ENCODE peak calls at places on chromosomes 16 and 17, in five cellular contexts. M, F, G, A and N are unnamed samples.

GRCh38 chr17:58969156-58969555 is 137.5 kb downstream of the TRIM37 start:
- DNase-seq in M (peak), F (no peak), G (no peak), A (no peak), N (no peak)

GRCh38 chr17:79046501-79047280 is 22.7 kb downstream of the C1QTNF1 start:
- DNase-seq in M (no peak), F (no peak), G (peak), A (no peak), N (no peak)

GRCh38 chr17:35244345-35245195 is 1.7 kb downstream of the SLFN5 start:
- DNase-seq in M (peak), F (peak), G (peak), A (no peak), N (peak)

GRCh38 chr17:43912635-43913304 is 5.4 kb upstream of the MPP2 start:
- DNase-seq in M (no peak), F (no peak), G (no peak), A (no peak), N (no peak)

GRCh38 chr17:50420419-50421112 is 5.5 kb upstream of the ACSF2 start:
- DNase-seq in M (no peak), F (no peak), G (no peak), A (no peak), N (no peak)

GRCh38 chr17:35811759-35812158 is 2.5 kb downstream of the TAF15 start:
- DNase-seq in M (no peak), F (no peak), G (no peak), A (no peak), N (no peak)

GRCh38 chr16:55982597-55982996 is 107.4 kb upstream of the CES5A start:
- DNase-seq in M (no peak), F (no peak), G (no peak), A (no peak), N (no peak)

GRCh38 chr16:89193021-89193575 is 7.2 kb downstream of the SLC22A31 start:
- DNase-seq in M (peak), F (peak), G (no peak), A (no peak), N (peak)

GRCh38 chr17:51461578-51462004 is 201.2 kb downstream of the UTP18 start:
- DNase-seq in M (peak), F (peak), G (peak), A (no peak), N (peak)

DNA sequence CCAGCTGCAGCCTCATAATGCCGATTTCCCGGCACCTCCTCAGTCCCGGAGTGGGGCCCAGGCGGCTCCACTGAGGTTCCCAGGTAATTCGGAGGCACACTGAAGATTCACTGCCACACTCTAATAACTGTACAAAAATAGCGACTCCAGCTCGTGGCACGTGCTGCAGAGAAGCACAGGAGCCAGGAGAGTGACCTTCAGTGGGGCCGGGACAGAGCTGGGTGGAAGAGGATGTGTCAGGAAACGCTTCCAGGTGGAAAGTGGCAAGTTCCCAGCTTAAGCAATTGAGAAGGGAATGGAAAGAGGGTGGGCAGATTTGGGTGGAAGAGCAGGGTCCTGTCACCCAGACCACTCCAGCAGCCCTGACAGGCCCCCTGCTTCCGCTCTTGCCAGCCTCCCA is 3.1 kb upstream of the TRAP1 start:
- DNase-seq in M (no peak), F (no peak), G (no peak), A (no peak), N (no peak)
- TF ChIP-seq CTCF in M (no peak), F (no peak), G (no peak), A (no peak), N (no peak)

GRCh38 chr17:11598274-11599221 is at the start of gene DNAH9:
- DNase-seq in M (peak), F (peak), G (peak), A (peak), N (peak)
- TF ChIP-seq POLR2A in M (peak), F (peak), G (no peak), A (no peak), N (no peak)

GRCh38 chr16:87465306-87465705 is 27.5 kb downstream of the ZCCHC14 start:
- DNase-seq in M (peak), F (peak), G (peak), A (peak), N (peak)
- H3K4me3 ChIP-seq in M (no peak), F (no peak), G (no peak), A (no peak), N (no peak)

GRCh38 chr16:57648125-57648524 is 19.7 kb downstream of the ADGRG1 start:
- DNase-seq in M (no peak), F (no peak), G (no peak), A (no peak), N (no peak)

GRCh38 chr16:57647136-57647875 is 18.9 kb downstream of the ADGRG1 start:
- DNase-seq in M (no peak), F (no peak), G (no peak), A (no peak), N (no peak)

GRCh38 chr16:57648590-57649442 is 19.3 kb upstream of the ADGRG3 start:
- DNase-seq in M (peak), F (peak), G (peak), A (peak), N (peak)

GRCh38 chr16:57649846-57650245 is 18.3 kb upstream of the ADGRG3 start:
- DNase-seq in M (no peak), F (no peak), G (no peak), A (no peak), N (no peak)

DNA sequence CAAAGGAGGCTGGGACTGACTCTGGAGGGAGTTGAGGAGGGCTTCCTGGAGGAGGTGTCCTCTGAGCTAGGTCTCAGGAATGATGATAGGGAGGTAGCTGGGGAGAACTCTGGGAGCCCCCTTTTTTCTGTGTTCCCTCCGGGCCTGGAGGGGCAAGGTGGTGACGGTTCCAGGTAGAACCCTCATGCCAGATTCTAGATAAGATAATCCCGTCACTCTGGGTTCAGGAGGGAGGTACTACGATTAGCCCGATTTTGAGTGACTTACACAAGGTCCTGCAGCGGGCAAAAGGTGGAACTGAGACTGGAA is 18.7 kb upstream of the ADGRG3 start:
- DNase-seq in M (no peak), F (no peak), G (no peak), A (no peak), N (no peak)
- TF ChIP-seq CTCF in M (no peak), F (no peak), G (no peak), A (no peak), N (no peak)

DNA sequence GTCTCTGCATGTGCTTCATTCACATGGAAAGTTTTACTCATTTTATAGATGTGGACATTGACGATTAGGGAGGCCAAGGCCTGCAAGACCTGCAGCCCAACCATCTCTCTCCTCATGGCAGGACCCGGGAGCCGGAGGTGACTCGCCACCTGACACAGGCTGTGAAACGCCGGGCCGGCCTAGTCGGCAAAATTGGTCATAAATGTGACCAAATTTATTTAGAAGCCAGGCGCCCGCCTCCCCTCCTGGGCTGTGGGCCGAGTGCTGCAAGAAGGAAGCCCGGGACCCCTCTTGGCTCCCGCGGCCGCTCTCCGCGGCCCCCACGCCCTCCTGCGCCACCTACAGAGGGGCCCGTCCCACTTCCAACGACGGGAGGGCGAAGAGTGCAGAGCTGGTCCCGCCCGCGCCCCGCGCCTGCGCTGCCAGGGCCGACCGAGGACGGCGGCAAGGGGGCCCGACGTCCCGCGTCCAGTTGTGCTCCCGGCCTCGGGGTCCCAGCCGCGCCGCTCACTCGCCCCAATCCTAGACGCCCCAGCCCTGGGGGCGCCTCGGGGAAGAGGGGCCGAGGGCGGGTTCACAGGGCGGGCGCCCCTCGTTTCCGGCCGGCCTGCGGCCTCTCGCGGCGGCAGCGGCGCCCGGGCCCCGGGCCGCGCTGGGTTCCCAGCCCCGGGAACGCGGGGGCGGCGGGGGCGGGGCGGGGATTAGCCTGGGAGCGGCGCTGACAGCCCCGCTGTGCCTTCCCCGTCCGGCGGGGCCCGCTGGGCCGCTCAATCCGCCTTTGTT is 47.5 kb downstream of the WNT3 start:
- DNase-seq in M (no peak), F (no peak), G (no peak), A (no peak), N (peak)
- TF ChIP-seq POLR2A in M (peak), F (no peak), G (no peak), A (no peak), N (no peak)

GRCh38 chr16:4372315-4372577 is 598 bp downstream of the VASN start:
- DNase-seq in M (no peak), F (no peak), G (no peak), A (no peak), N (no peak)

GRCh38 chr16:4375717-4376116 is 4.1 kb downstream of the VASN start:
- DNase-seq in M (no peak), F (no peak), G (no peak), A (no peak), N (no peak)

GRCh38 chr16:4373356-4373908 is 1.8 kb downstream of the VASN start:
- DNase-seq in M (no peak), F (no peak), G (no peak), A (no peak), N (no peak)

GRCh38 chr16:4372578-4373355 is 1.1 kb downstream of the VASN start:
- DNase-seq in M (peak), F (no peak), G (peak), A (no peak), N (peak)

GRCh38 chr16:4373909-4374742 is 2.5 kb downstream of the VASN start:
- DNase-seq in M (peak), F (no peak), G (peak), A (no peak), N (peak)
- H3K4me3 ChIP-seq in M (no peak), F (no peak), G (peak), A (peak), N (peak)

GRCh38 chr17:65027305-65027704 is 29.2 kb downstream of the GNA13 start:
- DNase-seq in M (no peak), F (no peak), G (no peak), A (no peak), N (no peak)
- TF ChIP-seq CTCF in M (no peak), F (peak), G (no peak), A (no peak), N (no peak)

DNA sequence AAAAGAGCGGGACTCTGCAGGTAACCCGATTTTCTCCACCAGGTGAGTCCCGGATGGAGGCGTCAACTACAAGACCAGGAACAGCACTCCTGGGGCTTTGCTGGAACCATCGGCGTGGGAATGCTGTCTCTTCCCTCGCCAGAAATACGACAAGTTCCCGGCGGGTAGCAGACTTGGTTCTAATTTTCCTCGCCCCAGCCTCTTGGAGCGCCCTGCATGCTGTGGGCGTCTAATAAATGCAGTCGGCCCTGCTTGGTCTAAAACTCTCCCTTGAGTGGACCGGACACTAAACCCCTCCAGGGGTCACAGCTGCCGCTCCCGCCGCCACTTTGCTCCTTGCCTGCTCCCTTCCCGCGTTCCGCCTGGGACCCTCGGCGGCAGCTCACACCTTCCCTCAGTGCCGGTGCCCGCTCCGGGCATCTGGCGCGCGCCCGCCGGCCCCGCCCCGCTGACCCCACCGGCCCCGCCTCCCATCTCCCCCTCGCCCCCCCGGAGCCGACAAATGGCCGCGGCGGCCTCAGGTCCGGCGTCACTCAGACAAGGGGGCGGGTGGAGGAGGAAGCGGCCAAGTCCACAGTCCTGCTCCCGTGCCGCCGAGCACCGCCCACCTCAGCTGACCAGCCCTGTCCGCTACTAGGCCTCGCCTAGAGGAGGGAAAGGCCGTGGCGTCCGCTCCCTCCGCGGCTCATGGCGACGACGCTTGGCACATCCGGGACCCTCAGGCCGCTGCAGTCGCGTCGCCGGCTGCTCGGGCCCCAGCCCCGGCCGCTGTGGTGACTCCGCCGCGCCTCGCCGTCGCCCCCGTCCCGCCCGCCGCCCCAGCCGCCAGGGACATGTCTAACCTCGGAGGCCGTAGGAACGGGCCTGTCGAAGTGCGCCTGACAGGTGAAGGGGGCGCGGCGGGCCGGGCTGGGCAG is 65.8 kb downstream of the KPNA2 start:
- DNase-seq in M (peak), F (peak), G (peak), A (peak), N (peak)
- TF ChIP-seq POLR2A in M (peak), F (peak), G (peak), A (peak), N (no peak)